ENCODE peak calls at places on chromosomes 16 and 17, in four cellular contexts. P is body of pancreas, H is fibroblast of the aortic adventitia, F is AG09309. T is an unnamed sample.

GRCh38 chr17:958712-959451 is 20.7 kb downstream of the NXN start:
- DNase-seq in H (no peak), P (no peak), F (no peak), T (no peak)

GRCh38 chr17:44546711-44547606 is 10.3 kb upstream of the FZD2 start:
- DNase-seq in P (no peak), F (no peak), H (peak; percentile 66), T (no peak)

GRCh38 chr17:79529661-79530081 is 81.2 kb downstream of the RBFOX3 start:
- DNase-seq in H (no peak), P (no peak), F (no peak), T (no peak)

GRCh38 chr16:27127293-27127692 is 60.6 kb downstream of the C16orf82 start:
- DNase-seq in H (peak; percentile 43), F (no peak), P (no peak), T (no peak)

GRCh38 chr16:55832788-55833583 is at the start of gene CES1:
- DNase-seq in F (no peak), P (peak; percentile 27), H (no peak), T (no peak)

GRCh38 chr16:23296994-23297393 is 5.1 kb upstream of the SCNN1B start:
- DNase-seq in F (no peak), P (no peak), H (no peak), T (no peak)

GRCh38 chr16:73418746-73419145 is 370.8 kb upstream of the ZFHX3 start:
- DNase-seq in P (no peak), H (no peak), F (no peak), T (no peak)

GRCh38 chr17:5838661-5839300 is 231.4 kb upstream of the WSCD1 start:
- DNase-seq in H (no peak), P (no peak), F (no peak), T (peak; percentile 17)

T was measured in substantia nigra.